ENCODE peak calls at places on chromosomes 6 and 20, in ten cellular contexts. R is endothelial cell, J is sigmoid colon, A is GM06990, M is cardiac fibroblast, F is kidney, X is MM.1S, Z is osteoblast, E is suprapubic skin, K is activated B cell treated with CpG ODN at 0.5 μM for 24 hours. D is an unnamed sample.

GRCh38 chr6:13355969-13356368 is 27.6 kb upstream of the TBC1D7 start:
- DNase-seq in R (no peak), J (no peak), A (peak), M (no peak), F (no peak), X (peak), Z (no peak), E (no peak), K (no peak), D (no peak)

GRCh38 chr6:3991941-3992340 is 87.0 kb downstream of the FAM217A start:
- DNase-seq in R (no peak), J (no peak), A (no peak), M (no peak), F (no peak), X (no peak), Z (no peak), E (no peak), K (no peak), D (no peak)

GRCh38 chr6:67933278-67933677 is 701.8 kb upstream of the ADGRB3 start:
- DNase-seq in R (peak), J (no peak), A (no peak), M (no peak), F (peak), X (peak), Z (no peak), E (no peak), K (no peak), D (no peak)

GRCh38 chr20:18839507-18840247 is 26.1 kb downstream of the SCP2D1 start:
- DNase-seq in R (no peak), J (no peak), A (no peak), M (no peak), F (no peak), X (no peak), Z (no peak), E (no peak), K (no peak), D (no peak)

GRCh38 chr20:57103146-57103800 is 163.2 kb downstream of the BMP7 start:
- DNase-seq in R (no peak), J (no peak), A (no peak), M (no peak), F (no peak), X (no peak), Z (no peak), E (no peak), K (no peak), D (no peak)

GRCh38 chr6:159172066-159172465 is 2.9 kb downstream of the FNDC1 start:
- DNase-seq in R (no peak), J (no peak), A (no peak), M (peak), F (no peak), X (no peak), Z (peak), E (no peak), K (no peak), D (no peak)

GRCh38 chr6:87848616-87849015 is 146.6 kb upstream of the AKIRIN2 start:
- DNase-seq in R (no peak), J (no peak), A (no peak), M (peak), F (no peak), X (no peak), Z (no peak), E (no peak), K (no peak), D (peak)

GRCh38 chr20:20210327-20210726 is 157.6 kb upstream of the INSM1 start:
- DNase-seq in R (no peak), J (no peak), A (no peak), M (no peak), F (no peak), X (peak), Z (no peak), E (no peak), K (no peak), D (no peak)

GRCh38 chr20:24783631-24784492 is 165.2 kb upstream of the CST7 start:
- DNase-seq in R (peak), J (peak), A (no peak), M (no peak), F (peak), X (peak), Z (no peak), E (no peak), K (no peak), D (peak)

GRCh38 chr6:108174371-108175175 is 8.8 kb downstream of the NR2E1 start:
- DNase-seq in R (peak), J (no peak), A (no peak), M (peak), F (no peak), X (no peak), Z (peak), E (no peak), K (peak), D (no peak)

GRCh38 chr6:74705451-74705850 is 500.4 kb downstream of the COL12A1 start:
- DNase-seq in R (no peak), J (no peak), A (no peak), M (no peak), F (no peak), X (no peak), Z (peak), E (no peak), K (no peak), D (no peak)

GRCh38 chr6:79872986-79873385 is 74.4 kb downstream of the ELOVL4 start:
- DNase-seq in R (no peak), J (no peak), A (no peak), M (peak), F (no peak), X (no peak), Z (no peak), E (no peak), K (no peak), D (no peak)

GRCh38 chr20:20199338-20200160 is 147.2 kb downstream of the CFAP61 start:
- DNase-seq in R (no peak), J (no peak), A (no peak), M (no peak), F (peak), X (no peak), Z (no peak), E (no peak), K (no peak), D (no peak)

GRCh38 chr20:33636776-33637175 is 25.4 kb upstream of the C20orf144 start:
- DNase-seq in R (no peak), J (no peak), A (no peak), M (no peak), F (no peak), X (no peak), Z (no peak), E (no peak), K (no peak), D (no peak)

GRCh38 chr20:61355585-61355984 is 103.5 kb downstream of the CDH4 start:
- DNase-seq in R (no peak), J (no peak), A (no peak), M (no peak), F (no peak), X (no peak), Z (no peak), E (no peak), K (no peak), D (no peak)
- TF ChIP-seq CTCF in R (no peak), J (no peak), A (no peak), M (no peak), F (no peak), X (no peak), Z (no peak), E (no peak), K (no peak), D (no peak)

DNA sequence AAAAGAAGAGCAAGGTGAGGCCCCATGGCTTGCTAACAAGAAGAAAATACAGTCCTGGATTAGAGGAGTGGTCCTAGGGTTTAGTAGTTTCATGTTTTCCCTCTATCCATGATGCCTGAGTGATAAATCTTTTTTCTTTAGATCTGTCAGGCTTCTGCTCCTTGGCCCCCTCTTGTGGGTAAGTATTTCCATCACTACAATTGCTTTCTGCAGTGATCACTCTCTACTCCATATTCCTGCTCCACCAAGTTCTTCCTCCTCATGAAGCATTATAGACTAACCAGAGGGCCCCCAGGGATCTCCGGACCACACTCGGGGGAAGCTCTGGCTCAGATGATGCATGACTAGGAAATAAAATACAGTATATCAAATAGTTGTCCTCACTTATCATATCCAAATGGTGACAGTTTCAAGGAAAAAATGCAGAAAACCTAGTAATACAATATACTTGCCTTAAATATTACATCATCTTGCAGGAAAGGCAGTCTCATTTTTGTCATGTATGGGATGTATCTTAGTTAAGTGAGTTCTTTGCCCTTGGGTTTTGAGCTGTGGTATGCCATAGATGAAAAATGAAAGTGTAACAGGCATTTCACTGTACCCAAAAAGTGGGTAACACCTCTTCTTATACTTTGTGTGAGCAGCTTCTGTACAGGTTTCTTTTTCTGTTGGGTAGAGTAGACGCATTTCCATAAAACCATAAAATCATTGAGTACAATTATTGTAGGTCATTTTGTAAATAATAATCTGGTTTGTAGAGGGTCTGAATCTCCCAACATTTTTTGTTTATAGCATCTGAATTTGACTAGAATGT is 200.9 kb upstream of the EYA4 start:
- DNase-seq in R (peak), J (no peak), A (peak), M (peak), F (no peak), X (peak), Z (no peak), E (no peak), K (no peak), D (peak)
- TF ChIP-seq CTCF in R (no peak), J (no peak), A (peak), M (peak), F (no peak), X (peak), Z (peak), E (no peak), K (no peak), D (peak)

GRCh38 chr20:36745234-36745926 is 510 bp downstream of the NDRG3 start:
- DNase-seq in R (no peak), J (peak), A (no peak), M (no peak), F (peak), X (peak), Z (peak), E (no peak), K (no peak), D (no peak)
- TF ChIP-seq CTCF in R (no peak), J (no peak), A (no peak), M (no peak), F (no peak), X (no peak), Z (no peak), E (no peak), K (no peak), D (no peak)

GRCh38 chr6:69584536-69584912 is 212.3 kb downstream of the LMBRD1 start:
- DNase-seq in R (no peak), J (no peak), A (no peak), M (peak), F (no peak), X (no peak), Z (no peak), E (no peak), K (no peak), D (no peak)
- TF ChIP-seq CTCF in R (no peak), J (no peak), A (no peak), M (no peak), F (no peak), X (no peak), Z (no peak), E (no peak), K (no peak), D (no peak)

GRCh38 chr6:39867592-39867991 is 66.7 kb downstream of the MOCS1 start:
- DNase-seq in R (no peak), J (peak), A (no peak), M (no peak), F (no peak), X (no peak), Z (no peak), E (no peak), K (no peak), D (peak)
- TF ChIP-seq CTCF in R (no peak), J (no peak), A (no peak), M (no peak), F (no peak), X (no peak), Z (no peak), E (no peak), K (no peak), D (no peak)

DNA sequence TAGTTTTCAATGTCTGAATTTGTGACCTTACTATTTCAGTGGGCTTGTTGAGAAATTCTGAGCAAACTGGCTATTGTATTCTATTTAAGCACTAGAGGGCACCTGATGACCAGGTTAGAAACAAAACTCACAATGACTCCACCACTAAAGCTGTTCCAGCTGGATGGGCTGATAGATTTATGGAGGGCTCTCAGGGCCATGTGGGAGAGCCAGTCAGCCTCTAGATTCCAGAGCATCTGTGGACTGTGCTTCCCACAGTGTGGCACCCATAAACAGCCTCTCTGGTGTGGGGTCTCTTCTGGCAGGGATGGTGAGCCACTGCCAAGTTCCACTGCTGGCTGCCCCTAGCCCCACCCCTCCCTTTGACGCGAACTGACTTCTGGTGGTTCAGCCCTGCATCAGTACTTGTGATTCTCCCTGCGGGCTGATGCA is 29.2 kb downstream of the C6orf58 start:
- DNase-seq in R (peak), J (no peak), A (no peak), M (peak), F (no peak), X (peak), Z (no peak), E (no peak), K (no peak), D (peak)
- TF ChIP-seq CTCF in R (no peak), J (peak), A (no peak), M (peak), F (no peak), X (peak), Z (peak), E (no peak), K (no peak), D (no peak)

DNA sequence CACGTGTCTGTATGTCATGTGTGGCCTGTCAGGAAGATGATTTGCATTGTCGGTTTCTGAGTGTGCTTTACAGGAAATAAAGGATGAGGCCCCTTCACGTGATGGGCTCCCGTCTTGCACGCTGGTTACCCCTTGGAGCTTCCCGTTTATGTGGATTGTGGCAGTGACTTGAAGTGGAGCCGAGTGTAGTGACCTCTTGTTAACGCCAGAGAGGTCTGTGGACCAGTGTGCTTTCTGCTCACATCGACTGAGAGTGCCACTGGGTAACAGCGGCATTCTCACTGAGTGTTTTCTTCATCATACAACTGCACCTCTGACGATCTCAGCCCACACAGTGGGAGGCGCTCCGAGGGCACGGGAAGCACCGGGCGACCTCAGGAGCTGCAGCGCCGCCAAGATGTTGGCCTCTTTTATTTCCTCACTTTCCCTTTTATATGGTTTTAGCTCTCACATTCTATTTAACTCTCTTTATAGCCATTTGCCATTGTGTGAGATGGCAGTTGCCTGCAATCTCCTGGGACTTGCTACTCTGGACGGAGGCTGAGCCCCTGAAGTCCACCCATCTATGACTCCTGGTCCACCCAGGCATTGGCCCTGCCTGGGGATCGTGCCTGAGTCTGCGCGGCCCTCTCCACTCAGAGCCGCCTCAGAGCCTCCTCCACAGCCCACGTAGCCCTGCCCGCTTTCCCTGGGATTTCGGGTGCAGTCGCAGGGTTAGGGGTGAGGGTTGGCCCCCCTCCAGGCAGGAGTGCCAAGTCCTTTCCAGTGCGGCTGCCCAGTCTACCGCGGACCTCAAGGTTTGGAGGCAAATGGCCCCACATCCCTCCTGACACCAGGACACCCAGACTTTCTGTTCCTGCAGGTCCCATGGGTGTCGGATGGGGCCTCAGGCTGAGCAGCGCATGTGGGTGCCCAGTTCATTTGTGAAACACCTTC is 238.9 kb downstream of the ERMARD start:
- DNase-seq in R (no peak), J (peak), A (no peak), M (no peak), F (peak), X (no peak), Z (peak), E (peak), K (peak), D (no peak)
- TF ChIP-seq CTCF in R (no peak), J (no peak), A (no peak), M (no peak), F (no peak), X (no peak), Z (no peak), E (no peak), K (no peak), D (no peak)